ENCODE peak calls at places on chromosomes 12 and 14, in five cellular contexts. J is PC-9, Q is MM.1S, M is PC-3, K is GM23338. Z is an unnamed sample. For H3K4me1 and H3K9me2, the result is how much of the 10 kb centered on the place peaks cover.

GRCh38 chr14:72433511-72433910 is 460.4 kb downstream of the DPF3 start:
- DNase-seq in J (no peak), Q (no peak), M (peak), K (no peak), Z (no peak)

GRCh38 chr12:123384994-123385376 is 1.1 kb downstream of the KMT5A start:
- DNase-seq in J (peak), Q (no peak), M (peak), K (peak), Z (no peak)

GRCh38 chr14:101500061-101500460 is 61.2 kb upstream of the DIO3 start:
- DNase-seq in J (no peak), Q (no peak), M (no peak), K (no peak), Z (no peak)

GRCh38 chr12:27751386-27752047 is 28.5 kb upstream of the KLHL42 start:
- DNase-seq in J (no peak), Q (no peak), M (peak), K (no peak), Z (peak)

GRCh38 chr12:4526923-4527546 is 11.7 kb upstream of the RAD51AP1 start:
- DNase-seq in J (no peak), Q (peak), M (peak), K (peak), Z (peak)

GRCh38 chr14:105315941-105316562 is 1.5 kb downstream of the PACS2 start:
- DNase-seq in J (no peak), Q (no peak), M (peak), K (no peak), Z (no peak)

GRCh38 chr12:87758271-87758670 is 270.9 kb downstream of the C12orf50 start:
- DNase-seq in J (no peak), Q (no peak), M (no peak), K (no peak), Z (no peak)

GRCh38 chr12:3311027-3311402 is 180.0 kb upstream of the PRMT8 start:
- DNase-seq in J (peak), Q (no peak), M (peak), K (no peak), Z (no peak)

GRCh38 chr12:112194601-112195247 is 69.4 kb downstream of the TRAFD1 start:
- DNase-seq in J (no peak), Q (no peak), M (no peak), K (no peak), Z (no peak)

GRCh38 chr14:71358209-71358931 is 451.1 kb downstream of the PCNX1 start:
- DNase-seq in J (no peak), Q (no peak), M (no peak), K (no peak), Z (no peak)

GRCh38 chr12:88328056-88328455 is 185.9 kb downstream of the TMTC3 start:
- DNase-seq in J (no peak), Q (no peak), M (no peak), K (no peak), Z (no peak)

GRCh38 chr12:25264862-25265261 is 14.1 kb upstream of the KRAS start:
- DNase-seq in J (no peak), Q (no peak), M (no peak), K (peak), Z (no peak)

GRCh38 chr14:98290596-98290995 is 981.4 kb downstream of the BCL11B start:
- DNase-seq in J (no peak), Q (no peak), M (peak), K (no peak), Z (no peak)

GRCh38 chr12:47017901-47018479 is 61.4 kb upstream of the PCED1B start:
- DNase-seq in J (peak), Q (no peak), M (peak), K (no peak), Z (no peak)

GRCh38 chr14:72739446-72740405 is 154.2 kb downstream of the DPF3 start:
- DNase-seq in J (no peak), Q (no peak), M (no peak), K (no peak), Z (no peak)

GRCh38 chr14:59060841-59061240 is 127.6 kb upstream of the DAAM1 start:
- DNase-seq in J (no peak), Q (no peak), M (no peak), K (no peak), Z (peak)

GRCh38 chr12:109554761-109555160 is 18.5 kb downstream of the MMAB start:
- DNase-seq in J (no peak), Q (no peak), M (no peak), K (no peak), Z (no peak)

GRCh38 chr12:125245601-125246345 is 180.5 kb downstream of the AACS start:
- DNase-seq in J (no peak), Q (no peak), M (no peak), K (no peak), Z (no peak)

GRCh38 chr14:30283822-30284446 is 275.0 kb upstream of the G2E3 start:
- DNase-seq in J (no peak), Q (peak), M (peak), K (peak), Z (peak)

GRCh38 chr12:68831272-68831671 is 23.3 kb downstream of the MDM2 start:
- DNase-seq in J (no peak), Q (no peak), M (no peak), K (peak), Z (no peak)

GRCh38 chr14:38723954-38724353 is 379.1 kb downstream of the SEC23A start:
- DNase-seq in J (no peak), Q (no peak), M (no peak), K (peak), Z (no peak)

GRCh38 chr12:104605685-104606084 is 148.9 kb downstream of the CHST11 start:
- DNase-seq in J (no peak), Q (no peak), M (no peak), K (peak), Z (no peak)

GRCh38 chr14:90608925-90609324 is 207.3 kb downstream of the TTC7B start:
- DNase-seq in J (no peak), Q (peak), M (no peak), K (no peak), Z (peak)

GRCh38 chr12:123306200-123306599 is 34.5 kb upstream of the CDK2AP1 start:
- DNase-seq in J (no peak), Q (no peak), M (no peak), K (no peak), Z (no peak)

GRCh38 chr14:76336876-76337275 is 39.1 kb upstream of the ESRRB start:
- DNase-seq in J (no peak), Q (no peak), M (no peak), K (no peak), Z (no peak)

GRCh38 chr14:25039933-25040332 is 10.0 kb downstream of the STXBP6 start:
- DNase-seq in J (no peak), Q (no peak), M (no peak), K (no peak), Z (no peak)

GRCh38 chr14:25041898-25042297 is 8.0 kb downstream of the STXBP6 start:
- DNase-seq in J (no peak), Q (no peak), M (no peak), K (no peak), Z (no peak)

GRCh38 chr14:25044299-25044698 is 5.6 kb downstream of the STXBP6 start:
- DNase-seq in J (no peak), Q (no peak), M (no peak), K (no peak), Z (no peak)

GRCh38 chr14:25042362-25043299 is 7.3 kb downstream of the STXBP6 start:
- DNase-seq in J (no peak), Q (no peak), M (peak), K (peak), Z (no peak)

GRCh38 chr14:25041484-25041883 is 8.5 kb downstream of the STXBP6 start:
- DNase-seq in J (no peak), Q (no peak), M (no peak), K (no peak), Z (no peak)
- H3K4me1 ChIP-seq in J (under half), Q (under half), M (under half), K (under half), Z (under half)

GRCh38 chr12:62764251-62764650 is 170.7 kb downstream of the PPM1H start:
- DNase-seq in J (no peak), Q (no peak), M (no peak), K (no peak), Z (no peak)

GRCh38 chr12:62767506-62767905 is 167.4 kb downstream of the PPM1H start:
- DNase-seq in J (peak), Q (no peak), M (peak), K (no peak), Z (no peak)

GRCh38 chr12:62767946-62768345 is 167.0 kb downstream of the PPM1H start:
- DNase-seq in J (no peak), Q (no peak), M (no peak), K (no peak), Z (no peak)

GRCh38 chr12:62769076-62769619 is 165.8 kb downstream of the PPM1H start:
- DNase-seq in J (no peak), Q (no peak), M (no peak), K (no peak), Z (no peak)

GRCh38 chr12:62766516-62766915 is 168.4 kb downstream of the PPM1H start:
- DNase-seq in J (no peak), Q (no peak), M (no peak), K (no peak), Z (no peak)
- H2AFZ ChIP-seq in J (no peak), Q (no peak), M (no peak), K (no peak), Z (no peak)

GRCh38 chr12:50916292-50916691 is 36.1 kb upstream of the HIGD1C start:
- DNase-seq in J (no peak), Q (no peak), M (no peak), K (no peak), Z (peak)
- H3K9me2 ChIP-seq in J (under half), Q (under half), M (under half), K (under half), Z (under half)

GRCh38 chr14:100071545-100071944 is 6.3 kb downstream of the EVL start:
- DNase-seq in J (no peak), Q (peak), M (no peak), K (no peak), Z (peak)
- H3K4me1 ChIP-seq in J (under half), Q (under half), M (under half), K (under half), Z (half or more)

DNA sequence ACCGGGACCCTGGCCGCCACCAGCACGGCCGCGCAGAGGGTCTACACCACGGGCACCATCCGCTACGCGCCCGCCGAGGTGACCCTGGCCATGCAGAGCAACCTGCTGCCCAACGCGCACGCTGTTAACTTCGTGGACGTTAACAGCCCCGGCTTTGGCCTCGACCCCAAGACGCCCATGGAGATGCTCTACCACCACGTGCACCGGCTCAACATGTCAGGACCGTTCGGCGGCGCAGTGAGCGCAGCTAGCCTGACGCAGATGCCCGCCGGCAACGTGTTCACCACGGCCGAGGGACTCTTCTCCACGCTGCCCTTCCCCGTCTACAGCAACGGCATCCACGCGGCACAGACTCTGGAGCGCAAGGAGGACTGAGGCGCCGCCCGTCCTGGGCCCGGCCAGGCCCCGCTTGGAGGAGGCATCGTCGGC is 150.1 kb downstream of the EGLN3 start:
- DNase-seq in J (no peak), Q (no peak), M (no peak), K (peak), Z (no peak)
- H2AFZ ChIP-seq in J (no peak), Q (no peak), M (no peak), K (peak), Z (no peak)

GRCh38 chr12:62625238-62625637 is 158.6 kb downstream of the MON2 start:
- DNase-seq in J (no peak), Q (no peak), M (no peak), K (no peak), Z (no peak)
- H3K9me2 ChIP-seq in J (under half), Q (under half), M (under half), K (under half), Z (under half)

GRCh38 chr12:6551496-6552139 is 4.2 kb downstream of the IFFO1 start:
- DNase-seq in J (no peak), Q (no peak), M (no peak), K (no peak), Z (no peak)
- H3K4me1 ChIP-seq in J (under half), Q (under half), M (under half), K (under half), Z (under half)

DNA sequence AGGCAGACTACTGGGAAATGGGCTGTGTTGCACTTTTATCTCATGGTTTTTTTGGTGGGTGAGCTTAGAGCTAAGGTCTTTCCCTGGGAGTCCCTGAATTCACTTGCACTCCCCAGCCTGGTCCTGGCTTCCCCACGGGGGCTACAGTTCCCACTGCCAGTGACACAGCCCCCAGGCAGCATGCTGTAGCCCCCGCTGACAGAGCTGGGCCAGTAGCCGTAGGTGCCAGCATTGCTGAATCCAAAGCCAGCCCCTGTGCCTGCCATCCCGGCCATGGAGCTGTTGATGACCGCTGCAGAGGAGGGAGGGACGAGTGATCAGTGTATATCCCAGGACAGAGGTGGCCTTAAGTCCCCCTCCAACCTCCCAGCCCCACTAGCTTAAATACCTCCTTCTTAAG is 6.9 kb upstream of the KRT72 start:
- DNase-seq in J (no peak), Q (no peak), M (no peak), K (no peak), Z (no peak)
- H2AFZ ChIP-seq in J (no peak), Q (no peak), M (no peak), K (no peak), Z (no peak)